ENCODE peak calls at places on chromosomes 1 and 21, in eight cellular contexts. One of them, this sample, is unnamed.

GRCh38 chr1:176205322-176205914 is 1.7 kb downstream of the COP1 start:
- DNase-seq in NCI-H2171 treated with DMSO at 0.1 percent for 48 hours: no peak
- DNase-seq in AG09319: no peak
- DNase-seq in RWPE1: peak
- DNase-seq in stimulated activated CD4-positive, alpha-beta T cell treated with anti-CD3 and anti-CD28 coated beads, Interleukin-4, amount 100 ng/mL, for 48 hours: no peak
- DNase-seq in EL: peak
- DNase-seq in mesenchymal stem cell: peak
- DNase-seq in mammary epithelial cell: peak
- DNase-seq in this sample: peak

GRCh38 chr1:33460947-33461629 is 11.4 kb upstream of the ZSCAN20 start:
- DNase-seq in NCI-H2171 treated with DMSO at 0.1 percent for 48 hours: no peak
- DNase-seq in AG09319: no peak
- DNase-seq in RWPE1: no peak
- DNase-seq in stimulated activated CD4-positive, alpha-beta T cell treated with anti-CD3 and anti-CD28 coated beads, Interleukin-4, amount 100 ng/mL, for 48 hours: no peak
- DNase-seq in EL: no peak
- DNase-seq in mesenchymal stem cell: no peak
- DNase-seq in mammary epithelial cell: no peak
- DNase-seq in this sample: no peak

GRCh38 chr21:41186763-41187536 is 19.0 kb downstream of the BACE2 start:
- DNase-seq in NCI-H2171 treated with DMSO at 0.1 percent for 48 hours: no peak
- DNase-seq in AG09319: no peak
- DNase-seq in RWPE1: no peak
- DNase-seq in stimulated activated CD4-positive, alpha-beta T cell treated with anti-CD3 and anti-CD28 coated beads, Interleukin-4, amount 100 ng/mL, for 48 hours: no peak
- DNase-seq in EL: no peak
- DNase-seq in mesenchymal stem cell: no peak
- DNase-seq in mammary epithelial cell: peak
- DNase-seq in this sample: no peak

GRCh38 chr1:235910357-235911299 is 43.9 kb upstream of the LYST start:
- DNase-seq in NCI-H2171 treated with DMSO at 0.1 percent for 48 hours: no peak
- DNase-seq in AG09319: no peak
- DNase-seq in RWPE1: peak
- DNase-seq in stimulated activated CD4-positive, alpha-beta T cell treated with anti-CD3 and anti-CD28 coated beads, Interleukin-4, amount 100 ng/mL, for 48 hours: no peak
- DNase-seq in EL: peak
- DNase-seq in mesenchymal stem cell: peak
- DNase-seq in mammary epithelial cell: peak
- DNase-seq in this sample: peak

GRCh38 chr1:152444045-152444444 is 30.0 kb upstream of the CRNN start:
- DNase-seq in NCI-H2171 treated with DMSO at 0.1 percent for 48 hours: no peak
- DNase-seq in AG09319: no peak
- DNase-seq in RWPE1: no peak
- DNase-seq in stimulated activated CD4-positive, alpha-beta T cell treated with anti-CD3 and anti-CD28 coated beads, Interleukin-4, amount 100 ng/mL, for 48 hours: no peak
- DNase-seq in EL: no peak
- DNase-seq in mesenchymal stem cell: no peak
- DNase-seq in mammary epithelial cell: no peak
- DNase-seq in this sample: peak

GRCh38 chr1:36223373-36223995 is 759 bp upstream of the THRAP3 start:
- DNase-seq in NCI-H2171 treated with DMSO at 0.1 percent for 48 hours: no peak
- DNase-seq in AG09319: no peak
- DNase-seq in RWPE1: no peak
- DNase-seq in stimulated activated CD4-positive, alpha-beta T cell treated with anti-CD3 and anti-CD28 coated beads, Interleukin-4, amount 100 ng/mL, for 48 hours: no peak
- DNase-seq in EL: peak
- DNase-seq in mesenchymal stem cell: peak
- DNase-seq in mammary epithelial cell: peak
- DNase-seq in this sample: peak

GRCh38 chr21:15401331-15401730 is 328.5 kb upstream of the USP25 start:
- DNase-seq in NCI-H2171 treated with DMSO at 0.1 percent for 48 hours: no peak
- DNase-seq in AG09319: no peak
- DNase-seq in RWPE1: no peak
- DNase-seq in stimulated activated CD4-positive, alpha-beta T cell treated with anti-CD3 and anti-CD28 coated beads, Interleukin-4, amount 100 ng/mL, for 48 hours: no peak
- DNase-seq in EL: no peak
- DNase-seq in mesenchymal stem cell: no peak
- DNase-seq in mammary epithelial cell: no peak
- DNase-seq in this sample: no peak

GRCh38 chr1:171852273-171852672 is 11.0 kb downstream of the DNM3 start:
- DNase-seq in NCI-H2171 treated with DMSO at 0.1 percent for 48 hours: no peak
- DNase-seq in AG09319: no peak
- DNase-seq in RWPE1: no peak
- DNase-seq in stimulated activated CD4-positive, alpha-beta T cell treated with anti-CD3 and anti-CD28 coated beads, Interleukin-4, amount 100 ng/mL, for 48 hours: no peak
- DNase-seq in EL: peak
- DNase-seq in mesenchymal stem cell: no peak
- DNase-seq in mammary epithelial cell: peak
- DNase-seq in this sample: peak

GRCh38 chr1:6459850-6460265 is 6.1 kb downstream of the TNFRSF25 start:
- DNase-seq in NCI-H2171 treated with DMSO at 0.1 percent for 48 hours: no peak
- DNase-seq in AG09319: no peak
- DNase-seq in RWPE1: no peak
- DNase-seq in stimulated activated CD4-positive, alpha-beta T cell treated with anti-CD3 and anti-CD28 coated beads, Interleukin-4, amount 100 ng/mL, for 48 hours: no peak
- DNase-seq in EL: no peak
- DNase-seq in mesenchymal stem cell: peak
- DNase-seq in mammary epithelial cell: no peak
- DNase-seq in this sample: no peak

GRCh38 chr1:27603320-27603961 is 503 bp downstream of the AHDC1 start:
- DNase-seq in NCI-H2171 treated with DMSO at 0.1 percent for 48 hours: no peak
- DNase-seq in AG09319: no peak
- DNase-seq in RWPE1: peak
- DNase-seq in stimulated activated CD4-positive, alpha-beta T cell treated with anti-CD3 and anti-CD28 coated beads, Interleukin-4, amount 100 ng/mL, for 48 hours: no peak
- DNase-seq in EL: peak
- DNase-seq in mesenchymal stem cell: no peak
- DNase-seq in mammary epithelial cell: no peak
- DNase-seq in this sample: no peak